ENCODE peak calls at places on chromosomes 16 and 17, in six cellular contexts. One of them, this sample, is unnamed.
A peak's percentile ranks its signal among the peaks of the same experiment; 100 is the strongest.

GRCh38 chr17:57881783-57882291 is 32.0 kb upstream of the MRPS23 start:
- DNase-seq in GM23248: no peak
- DNase-seq in pancreas: no peak
- DNase-seq in tibial artery: no peak
- DNase-seq in IMR-90: no peak
- DNase-seq in CD8-positive, alpha-beta T cell: no peak
- DNase-seq in this sample: peak; percentile 47

GRCh38 chr16:51147776-51148673 is 3.0 kb downstream of the SALL1 start:
- DNase-seq in GM23248: peak; percentile 18
- DNase-seq in pancreas: no peak
- DNase-seq in tibial artery: no peak
- DNase-seq in IMR-90: no peak
- DNase-seq in CD8-positive, alpha-beta T cell: no peak
- DNase-seq in this sample: no peak

GRCh38 chr17:40528692-40529417 is 27.4 kb upstream of the TNS4 start:
- DNase-seq in GM23248: no peak
- DNase-seq in pancreas: no peak
- DNase-seq in tibial artery: no peak
- DNase-seq in IMR-90: no peak
- DNase-seq in CD8-positive, alpha-beta T cell: no peak
- DNase-seq in this sample: no peak

GRCh38 chr16:72794319-72794718 is 253.6 kb downstream of the ZFHX3 start:
- DNase-seq in GM23248: no peak
- DNase-seq in pancreas: no peak
- DNase-seq in tibial artery: no peak
- DNase-seq in IMR-90: no peak
- DNase-seq in CD8-positive, alpha-beta T cell: no peak
- DNase-seq in this sample: peak; percentile 28

GRCh38 chr16:73396556-73396955 is 348.6 kb upstream of the ZFHX3 start:
- DNase-seq in GM23248: no peak
- DNase-seq in pancreas: no peak
- DNase-seq in tibial artery: no peak
- DNase-seq in IMR-90: no peak
- DNase-seq in CD8-positive, alpha-beta T cell: no peak
- DNase-seq in this sample: no peak

GRCh38 chr17:75749545-75750389 is 15.2 kb downstream of the GALK1 start:
- DNase-seq in GM23248: peak; percentile 89
- DNase-seq in pancreas: peak; percentile 74
- DNase-seq in tibial artery: peak; percentile 87
- DNase-seq in IMR-90: peak; percentile 52
- DNase-seq in CD8-positive, alpha-beta T cell: peak; percentile 85
- DNase-seq in this sample: peak; percentile 88

GRCh38 chr17:45307290-45308015 is 9.4 kb downstream of the MAP3K14 start:
- DNase-seq in GM23248: peak; percentile 93
- DNase-seq in pancreas: no peak
- DNase-seq in tibial artery: peak; percentile 46
- DNase-seq in IMR-90: peak; percentile 90
- DNase-seq in CD8-positive, alpha-beta T cell: no peak
- DNase-seq in this sample: no peak

GRCh38 chr17:19752216-19753048 is 4.3 kb upstream of the ALDH3A1 start:
- DNase-seq in GM23248: peak; percentile 17
- DNase-seq in pancreas: no peak
- DNase-seq in tibial artery: no peak
- DNase-seq in IMR-90: no peak
- DNase-seq in CD8-positive, alpha-beta T cell: no peak
- DNase-seq in this sample: no peak

GRCh38 chr17:79107499-79108231 is 33.0 kb downstream of the ENGASE start:
- DNase-seq in GM23248: no peak
- DNase-seq in pancreas: no peak
- DNase-seq in tibial artery: no peak
- DNase-seq in IMR-90: no peak
- DNase-seq in CD8-positive, alpha-beta T cell: no peak
- DNase-seq in this sample: no peak

GRCh38 chr17:54948380-54948779 is 20.1 kb downstream of the COX11 start:
- DNase-seq in GM23248: peak; percentile 90
- DNase-seq in pancreas: no peak
- DNase-seq in tibial artery: no peak
- DNase-seq in IMR-90: peak; percentile 98
- DNase-seq in CD8-positive, alpha-beta T cell: no peak
- DNase-seq in this sample: no peak

GRCh38 chr16:71425746-71426068 is 16.1 kb downstream of the TLE7 start:
- DNase-seq in GM23248: no peak
- DNase-seq in pancreas: no peak
- DNase-seq in tibial artery: no peak
- DNase-seq in IMR-90: no peak
- DNase-seq in CD8-positive, alpha-beta T cell: no peak
- DNase-seq in this sample: no peak

GRCh38 chr16:16167927-16168326 is 55.4 kb downstream of the ABCC6 start:
- DNase-seq in GM23248: no peak
- DNase-seq in pancreas: no peak
- DNase-seq in tibial artery: no peak
- DNase-seq in IMR-90: no peak
- DNase-seq in CD8-positive, alpha-beta T cell: no peak
- DNase-seq in this sample: no peak

GRCh38 chr16:77531741-77532140 is 96.9 kb upstream of the ADAMTS18 start:
- DNase-seq in GM23248: peak; percentile 90
- DNase-seq in pancreas: no peak
- DNase-seq in tibial artery: no peak
- DNase-seq in IMR-90: peak; percentile 38
- DNase-seq in CD8-positive, alpha-beta T cell: no peak
- DNase-seq in this sample: no peak

GRCh38 chr17:51540151-51540550 is 279.8 kb downstream of the UTP18 start:
- DNase-seq in GM23248: no peak
- DNase-seq in pancreas: no peak
- DNase-seq in tibial artery: no peak
- DNase-seq in IMR-90: no peak
- DNase-seq in CD8-positive, alpha-beta T cell: no peak
- DNase-seq in this sample: no peak

GRCh38 chr17:63270610-63271009 is 175.5 kb downstream of the CYB561 start:
- DNase-seq in GM23248: no peak
- DNase-seq in pancreas: no peak
- DNase-seq in tibial artery: no peak
- DNase-seq in IMR-90: no peak
- DNase-seq in CD8-positive, alpha-beta T cell: no peak
- DNase-seq in this sample: no peak

GRCh38 chr16:583470-583814 is 6.4 kb upstream of the RAB40C start:
- DNase-seq in GM23248: no peak
- DNase-seq in pancreas: no peak
- DNase-seq in tibial artery: no peak
- DNase-seq in IMR-90: no peak
- DNase-seq in CD8-positive, alpha-beta T cell: no peak
- DNase-seq in this sample: no peak

GRCh38 chr17:4950075-4950756 is 703 bp upstream of the ENO3 start:
- DNase-seq in GM23248: peak; percentile 73
- DNase-seq in pancreas: peak; percentile 66
- DNase-seq in tibial artery: peak; percentile 48
- DNase-seq in IMR-90: no peak
- DNase-seq in CD8-positive, alpha-beta T cell: no peak
- DNase-seq in this sample: peak; percentile 82
- H3K4me3 ChIP-seq in GM23248: peak overlapping the region; percentile 93
- H3K4me3 ChIP-seq in pancreas: peak overlapping the region; percentile 96
- H3K4me3 ChIP-seq in tibial artery: peak overlapping the region; percentile 93
- H3K4me3 ChIP-seq in IMR-90: peak overlapping the region; percentile 30
- H3K4me3 ChIP-seq in CD8-positive, alpha-beta T cell: peak overlapping the region; percentile 48
- H3K4me3 ChIP-seq in this sample: peak overlapping the region; percentile 99

GRCh38 chr17:82098939-82099765 is 1.1 kb upstream of the FASN start:
- DNase-seq in GM23248: no peak
- DNase-seq in pancreas: peak; percentile 27
- DNase-seq in tibial artery: no peak
- DNase-seq in IMR-90: no peak
- DNase-seq in CD8-positive, alpha-beta T cell: no peak
- DNase-seq in this sample: no peak

GRCh38 chr17:82101767-82102679 is 4.0 kb upstream of the FASN start:
- DNase-seq in GM23248: no peak
- DNase-seq in pancreas: no peak
- DNase-seq in tibial artery: no peak
- DNase-seq in IMR-90: no peak
- DNase-seq in CD8-positive, alpha-beta T cell: no peak
- DNase-seq in this sample: no peak

GRCh38 chr17:82100502-82101298 is 2.7 kb upstream of the FASN start:
- DNase-seq in GM23248: no peak
- DNase-seq in pancreas: peak; percentile 19
- DNase-seq in tibial artery: no peak
- DNase-seq in IMR-90: no peak
- DNase-seq in CD8-positive, alpha-beta T cell: no peak
- DNase-seq in this sample: peak; percentile 14

GRCh38 chr17:82103588-82104451 is 5.8 kb upstream of the FASN start:
- DNase-seq in GM23248: peak; percentile 27
- DNase-seq in pancreas: peak; percentile 46
- DNase-seq in tibial artery: peak; percentile 71
- DNase-seq in IMR-90: no peak
- DNase-seq in CD8-positive, alpha-beta T cell: no peak
- DNase-seq in this sample: peak; percentile 57

GRCh38 chr17:82101301-82101715 is 3.3 kb upstream of the FASN start:
- DNase-seq in GM23248: no peak
- DNase-seq in pancreas: peak; percentile 22
- DNase-seq in tibial artery: no peak
- DNase-seq in IMR-90: no peak
- DNase-seq in CD8-positive, alpha-beta T cell: no peak
- DNase-seq in this sample: no peak
- H3K4me1 ChIP-seq in GM23248: peaks cover 4% of the 10 kb centered on the region
- H3K4me1 ChIP-seq in pancreas: peaks cover 13% of the 10 kb centered on the region
- H3K4me1 ChIP-seq in tibial artery: peaks cover 42% of the 10 kb centered on the region
- H3K4me1 ChIP-seq in IMR-90: peaks cover 19% of the 10 kb centered on the region
- H3K4me1 ChIP-seq in CD8-positive, alpha-beta T cell: peaks cover 32% of the 10 kb centered on the region
- H3K4me1 ChIP-seq in this sample: peaks cover 25% of the 10 kb centered on the region

DNA sequence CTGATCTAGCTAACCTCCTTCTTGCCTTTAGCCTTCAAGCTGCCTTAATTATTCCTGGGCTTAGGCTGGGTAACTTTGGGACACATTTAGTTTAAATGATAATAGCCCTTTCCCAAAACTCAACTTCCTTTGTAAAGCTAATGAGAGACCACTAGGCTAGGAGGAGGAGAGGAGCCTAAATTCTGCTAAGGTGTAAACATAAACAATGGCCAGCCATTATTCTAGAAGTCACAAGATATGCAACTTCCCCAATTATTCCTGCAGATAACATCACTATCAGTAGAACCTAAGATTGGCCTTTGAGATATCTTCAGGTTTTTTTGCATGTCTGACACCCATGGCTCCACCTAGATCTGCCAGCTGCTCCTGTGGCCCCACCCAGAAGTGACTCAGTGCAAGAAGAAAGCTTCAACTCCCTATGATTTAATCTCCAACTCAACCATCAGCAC is 131.2 kb upstream of the FAM20A start:
- DNase-seq in GM23248: peak; percentile 35
- DNase-seq in pancreas: no peak
- DNase-seq in tibial artery: no peak
- DNase-seq in IMR-90: no peak
- DNase-seq in CD8-positive, alpha-beta T cell: no peak
- DNase-seq in this sample: no peak
- H3K4me3 ChIP-seq in GM23248: no peak overlapping the region
- H3K4me3 ChIP-seq in pancreas: no peak overlapping the region
- H3K4me3 ChIP-seq in tibial artery: no peak overlapping the region
- H3K4me3 ChIP-seq in IMR-90: no peak overlapping the region
- H3K4me3 ChIP-seq in CD8-positive, alpha-beta T cell: no peak overlapping the region
- H3K4me3 ChIP-seq in this sample: no peak overlapping the region

GRCh38 chr16:12697437-12697836 is 106.2 kb downstream of the CPPED1 start:
- DNase-seq in GM23248: no peak
- DNase-seq in pancreas: no peak
- DNase-seq in tibial artery: no peak
- DNase-seq in IMR-90: no peak
- DNase-seq in CD8-positive, alpha-beta T cell: no peak
- DNase-seq in this sample: no peak

GRCh38 chr16:12704492-12705111 is 99.1 kb downstream of the CPPED1 start:
- DNase-seq in GM23248: no peak
- DNase-seq in pancreas: no peak
- DNase-seq in tibial artery: no peak
- DNase-seq in IMR-90: no peak
- DNase-seq in CD8-positive, alpha-beta T cell: no peak
- DNase-seq in this sample: no peak

GRCh38 chr16:12695454-12695853 is 108.2 kb downstream of the CPPED1 start:
- DNase-seq in GM23248: no peak
- DNase-seq in pancreas: no peak
- DNase-seq in tibial artery: no peak
- DNase-seq in IMR-90: no peak
- DNase-seq in CD8-positive, alpha-beta T cell: no peak
- DNase-seq in this sample: no peak

GRCh38 chr16:12703935-12704334 is 99.8 kb downstream of the CPPED1 start:
- DNase-seq in GM23248: peak; percentile 31
- DNase-seq in pancreas: no peak
- DNase-seq in tibial artery: no peak
- DNase-seq in IMR-90: peak; percentile 2
- DNase-seq in CD8-positive, alpha-beta T cell: no peak
- DNase-seq in this sample: no peak

GRCh38 chr16:12700161-12700560 is 103.5 kb downstream of the CPPED1 start:
- DNase-seq in GM23248: no peak
- DNase-seq in pancreas: no peak
- DNase-seq in tibial artery: no peak
- DNase-seq in IMR-90: no peak
- DNase-seq in CD8-positive, alpha-beta T cell: no peak
- DNase-seq in this sample: no peak
- H3K4me1 ChIP-seq in GM23248: peaks cover 6% of the 10 kb centered on the region
- H3K4me1 ChIP-seq in pancreas: no peaks in the 10 kb centered on the region
- H3K4me1 ChIP-seq in tibial artery: no peaks in the 10 kb centered on the region
- H3K4me1 ChIP-seq in IMR-90: no peaks in the 10 kb centered on the region
- H3K4me1 ChIP-seq in CD8-positive, alpha-beta T cell: no peaks in the 10 kb centered on the region
- H3K4me1 ChIP-seq in this sample: no peaks in the 10 kb centered on the region

DNA sequence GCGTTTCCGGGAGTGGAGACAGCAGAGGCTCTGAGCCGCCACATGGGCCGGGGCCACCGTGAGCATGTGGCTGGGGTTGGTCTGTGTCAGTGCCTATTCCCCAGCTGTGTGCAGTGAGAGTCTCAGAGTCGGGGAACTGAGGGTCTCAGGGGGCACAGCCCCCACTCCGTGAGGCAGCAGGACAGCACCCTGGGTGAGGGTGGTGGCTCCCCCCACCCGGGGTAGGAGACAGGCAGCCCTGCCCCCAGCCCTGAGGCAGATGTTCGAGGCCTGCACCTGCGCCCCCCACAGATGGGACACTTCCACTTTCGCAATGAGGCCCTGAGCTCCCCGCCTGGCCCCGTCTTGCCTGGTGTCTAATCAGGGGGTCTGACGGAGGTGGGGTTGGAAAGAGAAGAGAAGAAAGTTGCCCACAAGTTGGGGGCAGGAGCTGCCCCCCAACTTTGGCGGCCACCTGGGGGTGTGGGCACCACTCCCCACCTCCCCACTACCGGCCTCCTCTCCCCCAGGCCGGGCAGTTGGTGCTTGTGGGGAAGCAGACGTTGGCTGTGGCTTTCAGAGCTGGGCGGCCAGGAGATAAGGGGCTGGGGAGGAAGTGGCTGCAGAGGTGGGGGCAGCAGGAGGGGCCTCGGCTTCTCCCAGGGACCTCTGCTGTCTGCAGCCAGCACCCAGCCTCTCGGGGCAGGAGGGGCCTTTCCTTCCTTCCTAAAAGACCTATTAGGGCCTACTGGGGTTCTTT is 1.8 kb upstream of the CBFA2T3 start:
- DNase-seq in GM23248: no peak
- DNase-seq in pancreas: no peak
- DNase-seq in tibial artery: no peak
- DNase-seq in IMR-90: no peak
- DNase-seq in CD8-positive, alpha-beta T cell: no peak
- DNase-seq in this sample: no peak
- H3K4me3 ChIP-seq in GM23248: no peak overlapping the region
- H3K4me3 ChIP-seq in pancreas: no peak overlapping the region
- H3K4me3 ChIP-seq in tibial artery: no peak overlapping the region
- H3K4me3 ChIP-seq in IMR-90: no peak overlapping the region
- H3K4me3 ChIP-seq in CD8-positive, alpha-beta T cell: no peak overlapping the region
- H3K4me3 ChIP-seq in this sample: no peak overlapping the region

GRCh38 chr17:8896087-8896486 is 28.6 kb upstream of the PIK3R6 start:
- DNase-seq in GM23248: no peak
- DNase-seq in pancreas: no peak
- DNase-seq in tibial artery: no peak
- DNase-seq in IMR-90: no peak
- DNase-seq in CD8-positive, alpha-beta T cell: no peak
- DNase-seq in this sample: no peak
- H3K4me1 ChIP-seq in GM23248: no peaks in the 10 kb centered on the region
- H3K4me1 ChIP-seq in pancreas: no peaks in the 10 kb centered on the region
- H3K4me1 ChIP-seq in tibial artery: no peaks in the 10 kb centered on the region
- H3K4me1 ChIP-seq in IMR-90: no peaks in the 10 kb centered on the region
- H3K4me1 ChIP-seq in CD8-positive, alpha-beta T cell: peaks cover 67% of the 10 kb centered on the region
- H3K4me1 ChIP-seq in this sample: peaks cover 49% of the 10 kb centered on the region